ENCODE peak calls at places on chromosomes 2 and 18, in four cellular contexts. One of them, this sample, is unnamed.

GRCh38 chr2:23280401-23280800 is 104.6 kb upstream of the KLHL29 start:
- DNase-seq in SK-N-SH: no peak
- DNase-seq in WTC11: no peak
- DNase-seq in K562: no peak
- DNase-seq in this sample: no peak

GRCh38 chr2:238633426-238634328 is 206.9 kb downstream of the ASB1 start:
- DNase-seq in SK-N-SH: no peak
- DNase-seq in WTC11: no peak
- DNase-seq in K562: no peak
- DNase-seq in this sample: no peak

GRCh38 chr2:159744363-159744762 is 32.1 kb downstream of the MARCHF7 start:
- DNase-seq in SK-N-SH: no peak
- DNase-seq in K562: no peak
- DNase-seq in WTC11: no peak
- DNase-seq in this sample: no peak

GRCh38 chr2:174577967-174578589 is 19.5 kb downstream of the WIPF1 start:
- DNase-seq in SK-N-SH: peak
- DNase-seq in WTC11: no peak
- DNase-seq in K562: no peak
- DNase-seq in this sample: no peak

GRCh38 chr2:74043345-74044329 is 58.9 kb downstream of the TET3 start:
- DNase-seq in K562: peak
- DNase-seq in SK-N-SH: no peak
- DNase-seq in WTC11: no peak
- DNase-seq in this sample: peak

GRCh38 chr2:20829861-20830260 is 7.0 kb upstream of the LDAH start:
- DNase-seq in WTC11: no peak
- DNase-seq in K562: no peak
- DNase-seq in SK-N-SH: no peak
- DNase-seq in this sample: no peak

GRCh38 chr2:5145801-5146200 is 546.4 kb upstream of the SOX11 start:
- DNase-seq in K562: no peak
- DNase-seq in WTC11: no peak
- DNase-seq in SK-N-SH: no peak
- DNase-seq in this sample: no peak

GRCh38 chr2:11873346-11873745 is 126.9 kb downstream of the LPIN1 start:
- DNase-seq in SK-N-SH: no peak
- DNase-seq in K562: no peak
- DNase-seq in WTC11: no peak
- DNase-seq in this sample: no peak

GRCh38 chr2:228181098-228182019 is at the start of gene SPHKAP:
- DNase-seq in K562: no peak
- DNase-seq in SK-N-SH: peak
- DNase-seq in WTC11: peak
- DNase-seq in this sample: no peak

GRCh38 chr18:78659057-78659456 is 320.6 kb upstream of the SALL3 start:
- DNase-seq in SK-N-SH: no peak
- DNase-seq in WTC11: no peak
- DNase-seq in K562: no peak
- DNase-seq in this sample: no peak

GRCh38 chr2:26704441-26704977 is 12.0 kb downstream of the KCNK3 start:
- DNase-seq in SK-N-SH: no peak
- DNase-seq in WTC11: no peak
- DNase-seq in K562: no peak
- DNase-seq in this sample: no peak

GRCh38 chr2:38215993-38216392 is 140.0 kb upstream of the CYP1B1 start:
- DNase-seq in SK-N-SH: no peak
- DNase-seq in K562: no peak
- DNase-seq in WTC11: no peak
- DNase-seq in this sample: no peak

GRCh38 chr2:182324665-182325064 is 102.2 kb downstream of the PDE1A start:
- DNase-seq in SK-N-SH: no peak
- DNase-seq in WTC11: no peak
- DNase-seq in K562: no peak
- DNase-seq in this sample: no peak

GRCh38 chr2:200786826-200787225 is 24.9 kb upstream of the BZW1 start:
- DNase-seq in K562: no peak
- DNase-seq in WTC11: no peak
- DNase-seq in SK-N-SH: no peak
- DNase-seq in this sample: no peak

GRCh38 chr2:191539068-191539467 is 138.9 kb upstream of the NABP1 start:
- DNase-seq in SK-N-SH: peak
- DNase-seq in K562: peak
- DNase-seq in WTC11: peak
- DNase-seq in this sample: no peak

GRCh38 chr2:62208758-62209114 is 12.8 kb downstream of the B3GNT2 start:
- DNase-seq in WTC11: no peak
- DNase-seq in SK-N-SH: no peak
- DNase-seq in K562: no peak
- DNase-seq in this sample: no peak

GRCh38 chr2:30629866-30630265 is 177.4 kb downstream of the CAPN13 start:
- DNase-seq in WTC11: no peak
- DNase-seq in K562: no peak
- DNase-seq in SK-N-SH: no peak
- DNase-seq in this sample: no peak

GRCh38 chr2:1837458-1837857 is 93.1 kb upstream of the PXDN start:
- DNase-seq in WTC11: no peak
- DNase-seq in K562: no peak
- DNase-seq in SK-N-SH: no peak
- DNase-seq in this sample: no peak

GRCh38 chr2:220814441-220814840 is 757.7 kb downstream of the EPHA4 start:
- DNase-seq in K562: no peak
- DNase-seq in SK-N-SH: no peak
- DNase-seq in WTC11: no peak
- DNase-seq in this sample: no peak

GRCh38 chr18:80033181-80034067 is 810 bp upstream of the RBFA start:
- DNase-seq in SK-N-SH: no peak
- DNase-seq in WTC11: peak
- DNase-seq in K562: no peak
- DNase-seq in this sample: no peak

GRCh38 chr2:240374085-240374907 is 61.2 kb upstream of the GPC1 start:
- DNase-seq in SK-N-SH: no peak
- DNase-seq in K562: no peak
- DNase-seq in WTC11: no peak
- DNase-seq in this sample: peak

GRCh38 chr2:8486141-8486540 is 195.7 kb upstream of the ID2 start:
- DNase-seq in WTC11: no peak
- DNase-seq in K562: no peak
- DNase-seq in SK-N-SH: no peak
- DNase-seq in this sample: no peak

GRCh38 chr2:146527166-146527565 is 1317.7 kb upstream of the ACVR2A start:
- DNase-seq in SK-N-SH: no peak
- DNase-seq in K562: no peak
- DNase-seq in WTC11: no peak
- DNase-seq in this sample: no peak

GRCh38 chr18:8705280-8705940 is at the start of gene MTCL1:
- DNase-seq in WTC11: peak
- DNase-seq in SK-N-SH: peak
- DNase-seq in K562: no peak
- DNase-seq in this sample: no peak

GRCh38 chr18:59621027-59621426 is 76.2 kb downstream of the CCBE1 start:
- DNase-seq in WTC11: no peak
- DNase-seq in K562: no peak
- DNase-seq in SK-N-SH: no peak
- DNase-seq in this sample: no peak

GRCh38 chr18:59084286-59084779 is 55.4 kb upstream of the SEC11C start:
- DNase-seq in WTC11: peak
- DNase-seq in SK-N-SH: peak
- DNase-seq in K562: peak
- DNase-seq in this sample: peak

GRCh38 chr2:203626952-203627681 is 79.3 kb upstream of the CD28 start:
- DNase-seq in K562: no peak
- DNase-seq in SK-N-SH: no peak
- DNase-seq in WTC11: no peak
- DNase-seq in this sample: no peak

GRCh38 chr2:58866527-58866926 is 625.4 kb upstream of the FANCL start:
- DNase-seq in K562: no peak
- DNase-seq in SK-N-SH: no peak
- DNase-seq in WTC11: no peak
- DNase-seq in this sample: no peak

GRCh38 chr2:218407717-218408116 is 8.0 kb downstream of the CTDSP1 start:
- DNase-seq in WTC11: no peak
- DNase-seq in SK-N-SH: no peak
- DNase-seq in K562: no peak
- DNase-seq in this sample: no peak

GRCh38 chr2:215020283-215020682 is 118.1 kb downstream of the ABCA12 start:
- DNase-seq in SK-N-SH: no peak
- DNase-seq in WTC11: no peak
- DNase-seq in K562: no peak
- DNase-seq in this sample: no peak

GRCh38 chr2:23012499-23012898 is 372.5 kb upstream of the KLHL29 start:
- DNase-seq in WTC11: no peak
- DNase-seq in K562: no peak
- DNase-seq in SK-N-SH: no peak
- DNase-seq in this sample: no peak

GRCh38 chr18:63762518-63762917 is 12.7 kb upstream of the SERPINB7 start:
- DNase-seq in WTC11: no peak
- DNase-seq in SK-N-SH: no peak
- DNase-seq in K562: no peak
- DNase-seq in this sample: no peak

GRCh38 chr2:96142217-96143113 is 2.8 kb downstream of the DUSP2 start:
- DNase-seq in K562: peak
- DNase-seq in WTC11: peak
- DNase-seq in SK-N-SH: no peak
- DNase-seq in this sample: peak

GRCh38 chr18:79001001-79001400 is 21.4 kb downstream of the SALL3 start:
- DNase-seq in WTC11: no peak
- DNase-seq in K562: no peak
- DNase-seq in SK-N-SH: no peak
- DNase-seq in this sample: no peak

GRCh38 chr2:95004287-95004686 is 21.2 kb upstream of the MAL start:
- DNase-seq in K562: no peak
- DNase-seq in WTC11: no peak
- DNase-seq in SK-N-SH: no peak
- DNase-seq in this sample: no peak

GRCh38 chr18:38751897-38752296 is 1186.3 kb upstream of the CELF4 start:
- DNase-seq in WTC11: no peak
- DNase-seq in SK-N-SH: no peak
- DNase-seq in K562: no peak
- DNase-seq in this sample: no peak

GRCh38 chr2:15884790-15885189 is 55.6 kb upstream of the MYCN start:
- DNase-seq in K562: no peak
- DNase-seq in SK-N-SH: no peak
- DNase-seq in WTC11: no peak
- DNase-seq in this sample: no peak
- TF ChIP-seq FOXJ3 in K562: no peak
- TF ChIP-seq FOXJ3 in SK-N-SH: no peak
- TF ChIP-seq FOXJ3 in WTC11: no peak
- TF ChIP-seq FOXJ3 in this sample: no peak

GRCh38 chr2:121689356-121689755 is 40.1 kb upstream of the CLASP1 start:
- DNase-seq in SK-N-SH: peak
- DNase-seq in K562: peak
- DNase-seq in WTC11: no peak
- DNase-seq in this sample: peak
- TF ChIP-seq FOXJ3 in SK-N-SH: peak
- TF ChIP-seq FOXJ3 in K562: no peak
- TF ChIP-seq FOXJ3 in WTC11: no peak
- TF ChIP-seq FOXJ3 in this sample: no peak

GRCh38 chr2:233351423-233351822 is 2.9 kb upstream of the DGKD start:
- DNase-seq in SK-N-SH: no peak
- DNase-seq in WTC11: no peak
- DNase-seq in K562: no peak
- DNase-seq in this sample: no peak
- TF ChIP-seq FOXJ3 in SK-N-SH: no peak
- TF ChIP-seq FOXJ3 in WTC11: no peak
- TF ChIP-seq FOXJ3 in K562: no peak
- TF ChIP-seq FOXJ3 in this sample: no peak

DNA sequence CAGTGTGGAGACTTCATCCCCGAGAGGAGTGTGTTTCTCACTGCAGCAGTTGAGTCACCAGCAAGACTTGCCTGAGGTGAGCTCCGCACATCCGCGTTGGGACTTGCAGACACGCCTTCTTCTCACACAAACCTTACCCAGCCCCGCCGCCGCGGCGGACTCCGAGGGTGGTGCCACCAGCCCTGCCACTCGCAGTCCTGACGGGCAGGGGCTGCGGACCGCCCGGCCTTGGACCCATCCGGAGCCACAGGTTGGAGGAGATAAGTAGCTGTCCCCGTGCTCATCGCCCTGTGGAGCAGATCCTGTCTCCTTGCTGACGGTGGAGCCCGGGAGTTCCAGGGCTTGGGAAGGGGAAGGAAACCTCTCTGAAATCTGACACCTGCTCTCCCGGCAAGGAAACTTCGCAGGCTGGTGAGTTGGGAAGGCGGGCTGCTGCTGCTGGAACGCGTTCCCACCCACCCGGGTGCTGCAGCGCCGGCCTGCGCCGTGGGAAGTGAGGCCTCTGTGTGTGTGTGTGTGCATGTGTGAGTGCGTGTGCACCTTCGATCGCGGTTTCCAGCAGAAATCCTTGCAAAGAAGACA is at the start of gene RAB27B:
- DNase-seq in SK-N-SH: peak
- DNase-seq in K562: no peak
- DNase-seq in WTC11: peak
- DNase-seq in this sample: peak
- TF ChIP-seq FOXJ3 in SK-N-SH: no peak
- TF ChIP-seq FOXJ3 in K562: no peak
- TF ChIP-seq FOXJ3 in WTC11: no peak
- TF ChIP-seq FOXJ3 in this sample: no peak

GRCh38 chr18:45498270-45498625 is 117.0 kb upstream of the SLC14A2 start:
- DNase-seq in SK-N-SH: no peak
- DNase-seq in K562: no peak
- DNase-seq in WTC11: no peak
- DNase-seq in this sample: no peak
- TF ChIP-seq FOXJ3 in SK-N-SH: no peak
- TF ChIP-seq FOXJ3 in K562: no peak
- TF ChIP-seq FOXJ3 in WTC11: no peak
- TF ChIP-seq FOXJ3 in this sample: no peak